ENCODE peak calls at places on chromosome 9, in nine cellular contexts. W is stomach, N is globus pallidus, C is gastrocnemius medialis, F is psoas muscle, U is NCI-H146, T is astrocyte of the cerebellum, X is choroid plexus epithelial cell, Z is skeletal muscle cell. A is an unnamed sample.

GRCh38 chr9:130003943-130004552 is 38.9 kb downstream of the FNBP1 start:
- DNase-seq in W (no peak), N (no peak), C (no peak), F (no peak), U (no peak), T (no peak), X (no peak), Z (no peak), A (no peak)

GRCh38 chr9:107213561-107214028 is 69.5 kb upstream of the RAD23B start:
- DNase-seq in W (no peak), N (no peak), C (no peak), F (no peak), U (no peak), T (peak), X (peak), Z (peak), A (no peak)

GRCh38 chr9:123267481-123268239 is 726 bp downstream of the STRBP start:
- DNase-seq in W (peak), N (no peak), C (no peak), F (peak), U (peak), T (no peak), X (no peak), Z (no peak), A (no peak)

GRCh38 chr9:132155514-132155913 is 6.3 kb upstream of the NTNG2 start:
- DNase-seq in W (no peak), N (no peak), C (no peak), F (no peak), U (no peak), T (no peak), X (no peak), Z (no peak), A (no peak)

GRCh38 chr9:131405858-131406566 is 12.1 kb downstream of the PRRC2B start:
- DNase-seq in W (no peak), N (no peak), C (no peak), F (no peak), U (peak), T (no peak), X (no peak), Z (no peak), A (no peak)

GRCh38 chr9:124468061-124468740 is 17.9 kb downstream of the ADGRD2 start:
- DNase-seq in W (no peak), N (no peak), C (no peak), F (no peak), U (no peak), T (no peak), X (no peak), Z (no peak), A (no peak)

GRCh38 chr9:101383361-101383760 is 1.4 kb downstream of the BAAT start:
- DNase-seq in W (no peak), N (no peak), C (no peak), F (no peak), U (no peak), T (no peak), X (no peak), Z (no peak), A (no peak)

GRCh38 chr9:15262581-15262980 is 44.4 kb downstream of the TTC39B start:
- DNase-seq in W (no peak), N (no peak), C (no peak), F (no peak), U (no peak), T (no peak), X (no peak), Z (no peak), A (no peak)

GRCh38 chr9:6978591-6978990 is 220.8 kb downstream of the KDM4C start:
- DNase-seq in W (no peak), N (no peak), C (no peak), F (no peak), U (no peak), T (no peak), X (no peak), Z (no peak), A (no peak)

A was measured in hypothalamus.